ENCODE peak calls at places on chromosomes 2 and 18, in five cellular contexts. J is right lobe of liver; K is activated CD8-positive, alpha-beta T cell treated with anti-CD3 and anti-CD28 coated beads for 36 hours; B is breast epithelium; H is pancreas. M is an unnamed sample.

GRCh38 chr2:105391058-105391627 is 7.7 kb downstream of the FHL2 start:
- DNase-seq in B (no peak), J (no peak), K (no peak), H (no peak), M (no peak)

GRCh38 chr2:113138428-113139322 is 11.3 kb downstream of the IL1RN start:
- DNase-seq in H (peak), B (no peak), J (peak), K (peak), M (no peak)

GRCh38 chr2:224009605-224010330 is 29.3 kb downstream of the SERPINE2 start:
- DNase-seq in B (no peak), K (no peak), J (no peak), H (no peak), M (no peak)

GRCh38 chr18:74351354-74351753 is 35.7 kb downstream of the C18orf63 start:
- DNase-seq in K (no peak), H (no peak), J (no peak), B (no peak), M (no peak)

GRCh38 chr2:11896386-11896785 is 150.0 kb downstream of the LPIN1 start:
- DNase-seq in H (no peak), K (no peak), B (no peak), J (no peak), M (no peak)

GRCh38 chr2:218853766-218854165 is 5.8 kb upstream of the WNT6 start:
- DNase-seq in H (no peak), B (no peak), J (no peak), K (no peak), M (no peak)

GRCh38 chr2:239057533-239057932 is 209.6 kb downstream of the TWIST2 start:
- DNase-seq in J (no peak), H (no peak), K (no peak), B (no peak), M (no peak)

GRCh38 chr18:2890606-2891005 is 43.8 kb downstream of the EMILIN2 start:
- DNase-seq in B (no peak), J (no peak), H (no peak), K (no peak), M (no peak)

GRCh38 chr2:238920053-238920452 is 72.2 kb downstream of the TWIST2 start:
- DNase-seq in H (no peak), K (no peak), B (no peak), J (no peak), M (no peak)

GRCh38 chr2:19819097-19820065 is 82.4 kb downstream of the TTC32 start:
- DNase-seq in H (no peak), B (no peak), K (no peak), J (no peak), M (no peak)

GRCh38 chr2:61410185-61410584 is 60.7 kb downstream of the USP34 start:
- DNase-seq in H (no peak), B (no peak), K (no peak), J (no peak), M (no peak)

GRCh38 chr2:166344286-166345113 is 31.2 kb downstream of the SCN9A start:
- DNase-seq in B (no peak), H (no peak), J (no peak), K (no peak), M (no peak)

GRCh38 chr2:64383016-64383588 is 70.9 kb upstream of the LGALSL start:
- DNase-seq in H (no peak), J (no peak), B (no peak), K (no peak), M (no peak)

GRCh38 chr18:61333271-61333745 is at the start of gene CDH20:
- DNase-seq in H (no peak), K (no peak), B (no peak), J (no peak), M (no peak)

GRCh38 chr18:74217476-74218143 is 69.3 kb downstream of the TIMM21 start:
- DNase-seq in J (peak), B (peak), H (no peak), K (no peak), M (no peak)

GRCh38 chr2:119476301-119477117 is 44.9 kb downstream of the TMEM37 start:
- DNase-seq in J (peak), B (no peak), H (peak), K (peak), M (no peak)

GRCh38 chr2:43605851-43606250 is 10.0 kb upstream of the THADA start:
- DNase-seq in K (no peak), H (no peak), J (no peak), B (no peak), M (no peak)

GRCh38 chr2:10086950-10087349 is 6.7 kb upstream of the CYS1 start:
- DNase-seq in H (no peak), J (no peak), K (no peak), B (no peak), M (no peak)

GRCh38 chr2:200750323-200750910 is 61.3 kb upstream of the BZW1 start:
- DNase-seq in B (no peak), H (no peak), J (no peak), K (no peak), M (no peak)

GRCh38 chr2:36059684-36060083 is 295.9 kb upstream of the CRIM1 start:
- DNase-seq in K (no peak), B (no peak), H (no peak), J (no peak), M (no peak)

GRCh38 chr2:163351966-163352365 is 383.8 kb downstream of the FIGN start:
- DNase-seq in B (no peak), K (no peak), J (no peak), H (no peak), M (no peak)

GRCh38 chr2:178899664-178900063 is 92.4 kb upstream of the TTN start:
- DNase-seq in K (no peak), H (no peak), B (no peak), J (no peak), M (no peak)

GRCh38 chr2:12882393-12882792 is 165.7 kb downstream of the TRIB2 start:
- DNase-seq in H (no peak), K (no peak), B (no peak), J (no peak), M (no peak)

GRCh38 chr2:55425449-55425848 is 5.8 kb upstream of the CCDC88A start:
- DNase-seq in J (no peak), H (no peak), K (no peak), B (no peak), M (no peak)

GRCh38 chr18:22228930-22229329 is 59.5 kb downstream of the GATA6 start:
- DNase-seq in J (no peak), K (no peak), B (no peak), H (no peak), M (no peak)

GRCh38 chr2:9984217-9984739 is 32.8 kb downstream of the GRHL1 start:
- DNase-seq in K (peak), H (no peak), B (no peak), J (no peak), M (no peak)

GRCh38 chr18:61350578-61350977 is 17.3 kb downstream of the CDH20 start:
- DNase-seq in K (no peak), H (no peak), B (no peak), J (no peak), M (no peak)

GRCh38 chr2:215572341-215572848 is 136.5 kb upstream of the FN1 start:
- DNase-seq in B (no peak), H (no peak), K (no peak), J (no peak), M (no peak)

GRCh38 chr2:14536976-14537375 is 95.5 kb upstream of the LRATD1 start:
- DNase-seq in B (peak), H (no peak), K (no peak), J (no peak), M (no peak)

GRCh38 chr18:76973512-76974302 is 151.3 kb downstream of the ZNF236 start:
- DNase-seq in J (no peak), H (no peak), B (no peak), K (no peak), M (no peak)

GRCh38 chr2:8142456-8142855 is 539.4 kb upstream of the ID2 start:
- DNase-seq in H (no peak), B (no peak), K (no peak), J (no peak), M (no peak)

GRCh38 chr2:128041561-128041960 is 13.7 kb upstream of the SAP130 start:
- DNase-seq in B (no peak), J (no peak), H (no peak), K (no peak), M (no peak)

GRCh38 chr2:163775304-163775703 is 39.5 kb upstream of the FIGN start:
- DNase-seq in H (no peak), J (no peak), K (no peak), B (no peak), M (no peak)

GRCh38 chr2:24659862-24660261 is 133.3 kb downstream of the PTRHD1 start:
- DNase-seq in H (no peak), B (no peak), K (no peak), J (no peak), M (no peak)

GRCh38 chr2:156325671-156326385 is 6.7 kb downstream of the NR4A2 start:
- DNase-seq in B (no peak), H (no peak), J (no peak), K (no peak), M (no peak)

DNA sequence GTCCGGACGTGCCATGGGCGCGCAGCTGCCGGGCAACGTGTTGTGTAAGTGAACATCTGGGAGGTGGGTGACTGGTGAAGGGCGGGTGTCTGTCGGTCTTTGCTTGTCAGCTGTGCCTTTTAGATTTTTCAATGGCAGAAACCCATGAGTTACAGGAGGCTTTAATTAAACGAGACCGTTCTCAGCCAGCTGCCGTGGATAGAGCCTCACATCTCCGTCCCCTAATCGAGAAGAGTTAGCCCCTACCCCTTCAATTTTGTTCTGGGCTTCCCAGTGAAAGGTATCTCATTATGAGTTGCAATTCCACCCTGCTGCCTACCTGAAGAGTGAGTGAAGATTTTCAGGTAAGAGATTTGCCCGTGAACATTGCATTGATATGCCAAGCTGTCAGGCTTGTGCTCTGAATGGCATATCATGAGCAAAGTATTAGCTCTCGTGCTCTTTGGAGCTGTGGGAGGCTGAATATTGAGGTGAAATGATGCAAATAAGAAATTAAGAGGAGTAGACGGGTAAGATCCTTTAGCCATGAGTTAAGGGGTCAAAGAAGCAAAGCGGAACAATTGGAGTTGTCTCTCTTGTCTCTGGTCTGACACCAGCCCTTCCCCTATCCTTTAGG is 118.6 kb upstream of the MSTN start:
- DNase-seq in K (peak), B (no peak), J (no peak), H (no peak), M (no peak)
- TF ChIP-seq CTCF in K (no peak), B (no peak), J (no peak), H (no peak), M (no peak)

DNA sequence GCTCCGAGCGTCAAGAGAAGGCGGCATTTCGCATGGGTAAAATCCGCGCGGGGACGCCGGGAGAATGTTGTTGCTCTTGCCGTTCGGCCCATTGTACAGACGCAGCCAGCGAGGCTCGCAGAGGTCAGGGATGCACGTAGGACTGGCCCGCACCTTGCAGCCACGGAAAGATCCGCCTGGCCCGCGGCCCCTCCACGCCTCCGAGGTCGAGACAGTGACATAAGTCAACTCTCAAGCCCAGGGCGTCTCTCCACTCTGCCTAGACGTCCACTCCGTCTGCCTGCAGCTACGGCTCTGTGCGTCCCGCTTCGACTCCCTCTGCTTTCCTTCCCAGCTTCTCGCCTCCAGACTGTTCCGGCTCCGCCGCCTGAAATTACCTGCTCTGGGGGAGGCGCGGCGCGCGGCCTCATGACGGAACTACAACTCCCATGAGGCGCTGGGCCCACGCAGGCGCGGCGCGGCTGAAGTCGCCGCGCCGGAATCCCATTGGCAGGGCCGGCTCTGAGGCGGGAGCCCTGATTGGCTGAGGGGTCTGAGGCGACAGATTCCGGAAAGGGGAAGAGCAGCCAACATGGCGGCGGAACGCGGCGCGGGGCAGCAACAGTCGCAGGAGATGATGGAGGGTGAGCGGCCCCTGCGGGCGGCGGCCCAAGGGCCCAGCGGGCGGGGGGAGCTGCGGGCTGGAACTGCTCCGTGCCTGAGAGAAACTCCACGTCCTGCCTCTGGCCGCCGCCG is at the start of gene PPP1R7:
- DNase-seq in H (peak), K (peak), B (peak), J (peak), M (peak)
- TF ChIP-seq CTCF in H (no peak), K (no peak), B (no peak), J (no peak), M (no peak)

DNA sequence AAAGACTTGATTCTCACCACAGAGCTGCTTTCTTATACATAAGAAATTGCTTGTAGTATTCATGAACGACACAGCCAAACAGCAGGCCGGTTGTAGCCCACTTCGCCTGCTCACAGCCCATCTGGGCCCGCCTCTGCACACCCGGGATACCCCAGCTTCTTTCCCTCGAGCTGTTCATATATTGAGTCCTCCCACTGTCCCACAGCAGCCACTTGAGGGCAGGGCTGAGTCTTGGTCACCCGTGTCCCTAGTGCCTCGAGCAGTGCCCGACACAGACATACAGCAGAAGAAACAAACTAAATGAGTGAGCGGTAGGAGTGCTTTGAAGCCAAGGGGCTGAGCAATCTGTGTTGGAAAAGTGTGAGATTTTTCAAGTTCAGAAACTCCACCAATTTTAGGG is 251.4 kb downstream of the KLHL29 start:
- DNase-seq in J (no peak), H (no peak), K (peak), B (no peak), M (no peak)
- TF ChIP-seq CTCF in J (no peak), H (no peak), K (no peak), B (no peak), M (no peak)

GRCh38 chr2:232365621-232366321 is 12.8 kb upstream of the ALPP start:
- DNase-seq in H (no peak), J (peak), K (no peak), B (no peak), M (no peak)
- TF ChIP-seq CTCF in H (no peak), J (peak), K (peak), B (no peak), M (no peak)

DNA sequence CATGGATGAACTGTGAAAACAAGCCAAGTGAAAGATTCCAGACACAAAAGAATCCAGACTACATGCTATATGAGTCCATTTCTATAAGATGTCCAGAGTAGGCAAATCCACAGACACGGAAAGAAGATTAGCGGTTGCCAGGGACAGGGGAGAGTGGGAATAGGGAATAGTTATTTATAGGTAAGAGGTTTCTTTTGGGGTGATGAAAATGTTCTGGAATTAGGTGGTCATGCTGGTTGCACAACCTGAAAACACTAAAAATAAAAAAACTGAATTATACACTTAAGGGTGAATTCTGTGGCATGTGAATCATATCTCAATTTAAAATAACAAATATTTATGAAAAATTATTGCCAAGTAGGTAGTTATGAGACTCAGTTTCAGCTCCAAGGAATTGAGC is 168.4 kb downstream of the LTBP1 start:
- DNase-seq in K (no peak), J (no peak), B (no peak), H (no peak), M (no peak)
- TF ChIP-seq CTCF in K (no peak), J (no peak), B (no peak), H (no peak), M (no peak)

GRCh38 chr2:136214284-136214683 is 96.3 kb upstream of the CXCR4 start:
- DNase-seq in J (no peak), K (no peak), B (no peak), H (no peak), M (peak)
- TF ChIP-seq CTCF in J (no peak), K (no peak), B (no peak), H (no peak), M (no peak)